ENCODE peak calls at places on chromosomes 3 and 15, in five cellular contexts. H is esophagus muscularis mucosa, A is HCT116, B is endothelial cell of umbilical vein, P is transverse colon. J is an unnamed sample.

GRCh38 chr15:76575177-76576078 is 238.9 kb downstream of the ISL2 start:
- DNase-seq in A (no peak), P (no peak), B (no peak), H (no peak), J (no peak)

GRCh38 chr3:97504463-97504862 is 260.1 kb upstream of the ARL6 start:
- DNase-seq in H (no peak), A (no peak), B (no peak), P (no peak), J (no peak)

GRCh38 chr15:34359416-34359815 is 7.6 kb downstream of the LPCAT4 start:
- DNase-seq in B (no peak), P (peak; percentile 58), H (no peak), A (no peak), J (no peak)

GRCh38 chr3:133955892-133956291 is 60.2 kb upstream of the RAB6B start:
- DNase-seq in H (no peak), A (no peak), B (no peak), P (no peak), J (no peak)

GRCh38 chr3:16084887-16085286 is 89.6 kb upstream of the GALNT15 start:
- DNase-seq in P (no peak), B (peak; percentile 95), H (no peak), A (no peak), J (no peak)

GRCh38 chr15:62769604-62770003 is 272.9 kb upstream of the TPM1 start:
- DNase-seq in H (no peak), A (peak; percentile 47), B (no peak), P (no peak), J (no peak)

GRCh38 chr3:100536093-100536492 is 43.7 kb downstream of the TMEM45A start:
- DNase-seq in P (no peak), A (no peak), H (no peak), B (no peak), J (no peak)

GRCh38 chr15:43912208-43912607 is 85.4 kb downstream of the WDR76 start:
- DNase-seq in P (no peak), B (no peak), H (no peak), A (no peak), J (no peak)

GRCh38 chr3:181976526-181976925 is 264.8 kb downstream of the SOX2 start:
- DNase-seq in P (no peak), H (no peak), A (no peak), B (no peak), J (no peak)

GRCh38 chr3:100578646-100579045 is 30.8 kb upstream of the ADGRG7 start:
- DNase-seq in P (no peak), H (no peak), A (no peak), B (no peak), J (no peak)

GRCh38 chr15:78301813-78302212 is 2.4 kb upstream of the SKIC8 start:
- DNase-seq in H (no peak), A (no peak), B (no peak), P (no peak), J (no peak)

GRCh38 chr3:180802837-180803236 is 109.6 kb upstream of the FXR1 start:
- DNase-seq in B (peak; percentile 25), H (no peak), P (no peak), A (peak; percentile 3), J (no peak)

GRCh38 chr3:193595939-193596487 is 3.0 kb downstream of the OPA1 start:
- DNase-seq in B (no peak), P (no peak), A (no peak), H (no peak), J (no peak)

GRCh38 chr15:34239151-34239761 is 14.4 kb downstream of the EMC4 start:
- DNase-seq in A (peak; percentile 67), P (no peak), B (peak; percentile 78), H (no peak), J (no peak)

GRCh38 chr15:48061588-48061987 is 59.2 kb upstream of the SLC24A5 start:
- DNase-seq in A (no peak), B (no peak), P (no peak), H (no peak), J (no peak)

GRCh38 chr3:124846189-124846588 is 41.0 kb downstream of the ITGB5 start:
- DNase-seq in A (no peak), P (no peak), H (no peak), B (peak; percentile 7), J (no peak)

GRCh38 chr15:33292718-33293307 is 18.0 kb upstream of the RYR3 start:
- DNase-seq in B (peak; percentile 69), H (peak; percentile 82), P (peak; percentile 28), A (peak; percentile 51), J (peak; percentile 54)

GRCh38 chr3:122294365-122294764 is 30.7 kb upstream of the CSTA start:
- DNase-seq in H (no peak), B (no peak), A (no peak), P (no peak), J (peak; percentile 77)

GRCh38 chr15:97672586-97672985 is 287.9 kb upstream of the ARRDC4 start:
- DNase-seq in A (no peak), P (no peak), H (peak; percentile 47), B (no peak), J (no peak)

GRCh38 chr3:14296352-14296751 is 106.1 kb upstream of the SLC6A6 start:
- DNase-seq in P (no peak), B (no peak), H (no peak), A (no peak), J (no peak)

GRCh38 chr3:14298991-14299555 is 103.3 kb upstream of the SLC6A6 start:
- DNase-seq in A (no peak), B (no peak), P (no peak), H (no peak), J (no peak)

GRCh38 chr3:14298442-14298841 is 104.0 kb upstream of the SLC6A6 start:
- DNase-seq in P (no peak), B (no peak), H (no peak), A (no peak), J (no peak)

GRCh38 chr3:14297305-14297704 is 105.1 kb upstream of the SLC6A6 start:
- DNase-seq in A (no peak), P (no peak), B (no peak), H (no peak), J (no peak)

DNA sequence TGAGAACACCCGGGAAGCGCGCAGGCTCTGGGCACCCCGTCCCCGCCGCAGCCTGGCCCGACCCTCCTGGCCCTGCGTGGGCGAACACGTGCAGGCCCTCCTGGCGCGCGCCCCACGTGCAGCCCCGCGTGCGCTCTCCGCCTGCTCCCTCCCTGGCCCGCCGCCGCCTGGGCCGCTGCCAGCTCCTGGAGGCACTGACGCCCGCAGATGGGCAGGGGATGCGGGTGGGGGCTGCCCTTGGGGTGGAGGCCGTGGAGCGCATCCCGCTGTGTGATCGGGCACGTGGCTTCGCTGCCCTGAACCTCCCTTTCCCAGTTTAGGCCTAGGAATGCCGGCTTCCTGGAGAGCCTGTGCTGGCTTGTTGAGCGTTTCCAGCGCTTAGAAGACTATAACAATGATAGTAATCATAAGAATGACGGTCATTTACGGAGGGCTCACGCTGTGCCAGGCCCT is 104.6 kb upstream of the SLC6A6 start:
- DNase-seq in A (no peak), B (no peak), P (peak; percentile 26), H (no peak), J (peak; percentile 75)
- TF ChIP-seq POLR2AphosphoS5 in A (no peak), B (no peak), P (peak; percentile 54), H (peak; percentile 62), J (peak; percentile 85)

GRCh38 chr15:89837134-89837829 is 22.6 kb upstream of the ANPEP start:
- DNase-seq in B (no peak), A (no peak), H (no peak), P (no peak), J (no peak)
- H3K4me3 ChIP-seq in B (no peak overlapping the region), A (no peak overlapping the region), H (no peak overlapping the region), P (no peak overlapping the region), J (no peak overlapping the region)

GRCh38 chr3:60775956-60776355 is 475.3 kb downstream of the FHIT start:
- DNase-seq in P (no peak), H (no peak), A (no peak), B (no peak), J (no peak)

GRCh38 chr3:60774617-60775016 is 476.6 kb downstream of the FHIT start:
- DNase-seq in H (no peak), P (no peak), A (no peak), B (no peak), J (no peak)

GRCh38 chr3:60779637-60780036 is 471.6 kb downstream of the FHIT start:
- DNase-seq in H (no peak), P (no peak), A (no peak), B (no peak), J (no peak)
- TF ChIP-seq CTCF in H (no peak), P (no peak), A (no peak), B (no peak), J (no peak)

GRCh38 chr3:187957209-187957981 is 196.6 kb upstream of the LPP start:
- DNase-seq in P (peak; percentile 35), A (no peak), H (no peak), B (no peak), J (no peak)

GRCh38 chr3:187961366-187961765 is 192.6 kb upstream of the LPP start:
- DNase-seq in A (no peak), P (no peak), B (no peak), H (no peak), J (no peak)

GRCh38 chr3:187955076-187955952 is 198.6 kb upstream of the LPP start:
- DNase-seq in P (no peak), H (no peak), A (no peak), B (peak; percentile 40), J (no peak)

GRCh38 chr3:187960820-187961219 is 193.1 kb upstream of the LPP start:
- DNase-seq in H (no peak), A (no peak), P (no peak), B (no peak), J (no peak)

DNA sequence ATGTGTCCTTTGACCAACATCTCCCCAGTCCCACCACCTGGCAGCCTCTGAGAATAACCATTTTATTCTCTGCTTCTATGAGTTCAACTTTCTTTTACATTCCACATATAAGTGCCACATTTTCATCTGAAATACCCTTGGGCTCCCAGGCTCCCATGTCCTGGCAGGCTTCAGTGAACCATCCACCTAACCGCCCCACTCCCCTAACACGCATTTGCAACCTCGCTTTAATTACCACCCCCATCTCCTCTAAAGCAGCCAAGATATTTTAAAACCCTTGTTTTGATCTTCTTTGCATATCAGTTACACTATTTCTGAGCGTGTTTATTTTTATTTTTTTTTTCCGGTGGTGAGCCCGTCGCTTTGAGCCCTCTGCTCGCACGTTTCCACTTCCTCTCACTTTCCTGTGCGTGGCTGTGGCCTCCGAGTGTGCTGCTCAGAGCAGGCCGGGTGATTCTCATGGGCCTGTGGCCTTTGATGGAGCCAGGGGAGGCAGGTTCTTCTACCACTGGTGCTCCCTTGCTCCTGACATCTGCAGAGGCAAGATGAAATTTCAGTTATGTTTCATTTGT is 195.4 kb upstream of the LPP start:
- DNase-seq in H (no peak), P (peak; percentile 33), B (no peak), A (no peak), J (no peak)
- TF ChIP-seq POLR2AphosphoS5 in H (no peak), P (no peak), B (no peak), A (no peak), J (no peak)

GRCh38 chr15:101062471-101063171 is 143.5 kb downstream of the LRRK1 start:
- DNase-seq in H (no peak), P (peak; percentile 18), A (no peak), B (no peak), J (no peak)
- H3K4me3 ChIP-seq in H (no peak overlapping the region), P (no peak overlapping the region), A (no peak overlapping the region), B (no peak overlapping the region), J (no peak overlapping the region)

GRCh38 chr3:76044601-76045600 is 259.6 kb upstream of the ZNF717 start:
- DNase-seq in B (no peak), H (no peak), A (no peak), P (no peak), J (peak; percentile 14)
- TF ChIP-seq CTCF in B (no peak), H (peak; percentile 7), A (peak; percentile 36), P (peak; percentile 32), J (peak; percentile 23)

GRCh38 chr3:14124223-14124614 is 451 bp downstream of the CHCHD4 start:
- DNase-seq in A (no peak), H (peak; percentile 93), B (no peak), P (peak; percentile 80), J (no peak)
- TF ChIP-seq POLR2AphosphoS5 in A (no peak), H (no peak), B (peak; percentile 5), P (no peak), J (no peak)